ENCODE peak calls at places on chromosomes 13 and 19, in six cellular contexts. S is heart right ventricle; L is iPS DF 6.9; V is A549; M is endodermal cell; U is CD4-positive, alpha-beta memory T cell. H is an unnamed sample. For H3K4me1, the result is how much of the 10 kb centered on the place peaks cover.

GRCh38 chr19:8075158-8076086 is 22.9 kb downstream of the CCL25 start:
- DNase-seq in U (no peak), V (no peak), L (no peak), M (peak), S (no peak), H (no peak)

GRCh38 chr19:27758626-27759505 is 1454.1 kb downstream of the UQCRFS1 start:
- DNase-seq in U (no peak), L (no peak), V (no peak), S (no peak), M (no peak), H (no peak)

GRCh38 chr19:45641274-45642105 is 2.3 kb upstream of the EML2 start:
- DNase-seq in S (peak), M (peak), U (peak), V (peak), L (peak), H (peak)

GRCh38 chr19:46423194-46423593 is 5.5 kb downstream of the PNMA8C start:
- DNase-seq in U (no peak), V (no peak), L (no peak), M (no peak), S (no peak), H (no peak)

GRCh38 chr19:48424694-48425219 is 21.0 kb upstream of the GRWD1 start:
- DNase-seq in S (no peak), V (peak), L (no peak), U (no peak), M (peak), H (peak)

GRCh38 chr19:43997631-43998290 is 5.0 kb upstream of the ZNF230 start:
- DNase-seq in M (peak), L (no peak), U (no peak), S (no peak), V (no peak), H (no peak)

GRCh38 chr19:38862321-38863059 is 12.7 kb upstream of the HNRNPL start:
- DNase-seq in S (no peak), U (no peak), M (no peak), L (no peak), V (no peak), H (no peak)

GRCh38 chr13:109740121-109740520 is 46.3 kb downstream of the IRS2 start:
- DNase-seq in U (no peak), L (no peak), V (no peak), S (no peak), M (peak), H (peak)

GRCh38 chr13:27857271-27857670 is 62.5 kb upstream of the PDX1 start:
- DNase-seq in S (no peak), V (no peak), L (no peak), M (no peak), U (no peak), H (no peak)

GRCh38 chr19:4401482-4402170 is 814 bp upstream of the CHAF1A start:
- DNase-seq in U (no peak), S (no peak), L (no peak), V (no peak), M (no peak), H (no peak)
- H3K4me3 ChIP-seq in U (peak), S (peak), L (no peak), V (peak), M (peak), H (peak)

GRCh38 chr13:35855531-35856019 is 275.6 kb downstream of the DCLK1 start:
- DNase-seq in V (peak), U (no peak), M (peak), S (no peak), L (peak), H (peak)

GRCh38 chr13:35856721-35857346 is 274.3 kb downstream of the DCLK1 start:
- DNase-seq in L (no peak), V (no peak), U (no peak), M (no peak), S (no peak), H (no peak)

GRCh38 chr13:35858665-35859064 is 272.5 kb downstream of the DCLK1 start:
- DNase-seq in L (no peak), S (no peak), M (no peak), U (no peak), V (no peak), H (no peak)

GRCh38 chr13:35856084-35856483 is 275.1 kb downstream of the DCLK1 start:
- DNase-seq in V (no peak), M (peak), L (no peak), U (no peak), S (no peak), H (no peak)

DNA sequence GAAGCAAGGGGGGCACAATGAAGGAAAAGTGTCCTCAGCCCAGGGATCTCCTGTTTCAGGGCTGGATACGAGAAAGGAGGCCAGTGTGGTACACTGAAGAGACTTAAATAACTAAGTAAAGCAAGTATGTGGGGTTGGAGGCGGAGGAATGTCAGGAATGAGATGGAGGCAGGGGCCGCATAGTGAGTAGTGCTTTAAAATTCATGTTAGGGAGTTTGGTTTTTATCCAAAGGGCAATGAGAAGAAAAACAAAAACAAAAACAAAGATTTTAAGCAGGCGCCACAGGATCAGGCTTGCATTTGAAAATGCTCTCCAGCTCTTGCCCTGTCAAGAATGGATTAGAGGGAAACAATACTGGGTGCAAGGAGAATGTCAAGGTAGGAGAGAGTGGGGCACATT is 273.4 kb downstream of the DCLK1 start:
- DNase-seq in U (no peak), S (no peak), V (no peak), M (peak), L (peak), H (peak)
- H3K4me1 ChIP-seq in U (under half), S (under half), V (under half), M (under half), L (under half), H (under half)

GRCh38 chr19:32735936-32736335 is 16.4 kb downstream of the TDRD12 start:
- DNase-seq in V (no peak), S (no peak), L (no peak), U (no peak), M (no peak), H (no peak)
- H3K27ac ChIP-seq in V (no peak), S (no peak), L (no peak), U (no peak), M (no peak), H (no peak)

GRCh38 chr19:6402058-6402457 is 9.1 kb upstream of the GTF2F1 start:
- DNase-seq in L (no peak), M (no peak), U (no peak), V (no peak), S (no peak), H (no peak)
- H3K4me3 ChIP-seq in L (no peak), M (no peak), U (no peak), V (no peak), S (no peak), H (no peak)

GRCh38 chr13:23671367-23671766 is 101.2 kb downstream of the TNFRSF19 start:
- DNase-seq in M (no peak), S (no peak), V (no peak), L (no peak), U (no peak), H (no peak)

GRCh38 chr13:23670793-23671192 is 100.6 kb downstream of the TNFRSF19 start:
- DNase-seq in U (no peak), M (no peak), L (no peak), V (no peak), S (no peak), H (no peak)

GRCh38 chr13:23666576-23666975 is 96.4 kb downstream of the TNFRSF19 start:
- DNase-seq in L (no peak), M (no peak), V (no peak), U (no peak), S (no peak), H (no peak)

GRCh38 chr13:23667750-23668149 is 97.5 kb downstream of the TNFRSF19 start:
- DNase-seq in M (no peak), L (no peak), V (no peak), S (no peak), U (no peak), H (no peak)

DNA sequence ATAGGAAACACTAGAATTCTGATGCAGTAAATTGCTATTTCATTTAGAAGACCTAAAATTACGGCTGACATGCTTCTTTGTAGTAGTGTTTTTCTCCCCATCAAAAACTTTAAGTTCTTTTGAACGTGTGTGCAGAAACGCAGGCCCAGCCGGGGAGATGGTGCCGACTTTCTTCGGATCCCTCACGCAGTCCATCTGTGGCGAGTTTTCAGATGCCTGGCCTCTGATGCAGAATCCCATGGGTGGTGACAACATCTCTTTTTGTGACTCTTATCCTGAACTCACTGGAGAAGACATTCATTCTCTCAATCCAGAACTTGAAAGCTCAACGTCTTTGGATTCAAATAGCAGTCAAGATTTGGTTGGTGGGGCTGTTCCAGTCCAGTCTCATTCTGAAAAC is 98.3 kb downstream of the TNFRSF19 start:
- DNase-seq in S (no peak), V (no peak), U (no peak), M (no peak), L (no peak), H (no peak)
- H3K4me1 ChIP-seq in S (under half), V (under half), U (under half), M (under half), L (under half), H (under half)

DNA sequence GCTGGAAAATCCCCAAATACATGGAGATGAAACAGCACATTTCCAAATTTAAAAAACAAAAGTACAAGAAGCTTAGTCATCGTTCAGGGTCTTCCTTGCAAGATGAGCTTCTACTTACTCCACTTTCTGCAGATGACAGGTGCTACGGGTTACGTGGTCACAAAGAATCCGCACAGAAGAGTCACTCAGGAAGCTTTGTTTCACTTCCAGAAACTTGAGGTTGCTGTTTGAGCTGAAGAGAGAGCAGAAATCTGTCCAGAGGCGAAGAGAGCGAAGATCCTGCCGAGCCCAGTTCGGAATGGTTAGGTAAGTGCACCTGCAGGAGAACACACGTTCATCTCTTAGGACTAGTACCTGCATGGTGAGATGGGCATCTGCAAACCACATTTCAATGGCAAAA is 9.4 kb downstream of the NLRP7 start:
- DNase-seq in U (no peak), V (no peak), M (no peak), L (no peak), S (no peak), H (no peak)
- H3K27ac ChIP-seq in U (no peak), V (no peak), M (no peak), L (no peak), S (no peak), H (no peak)

GRCh38 chr13:43390582-43390981 is 367.2 kb downstream of the DNAJC15 start:
- DNase-seq in M (no peak), L (no peak), S (no peak), U (no peak), V (no peak), H (no peak)

GRCh38 chr13:43390101-43390500 is 366.7 kb downstream of the DNAJC15 start:
- DNase-seq in M (no peak), L (no peak), U (no peak), V (no peak), S (no peak), H (no peak)

GRCh38 chr13:43387880-43388279 is 364.5 kb downstream of the DNAJC15 start:
- DNase-seq in U (no peak), M (no peak), V (no peak), S (no peak), L (no peak), H (no peak)

GRCh38 chr13:43389573-43389972 is 366.2 kb downstream of the DNAJC15 start:
- DNase-seq in S (no peak), M (no peak), U (no peak), L (no peak), V (no peak), H (no peak)

DNA sequence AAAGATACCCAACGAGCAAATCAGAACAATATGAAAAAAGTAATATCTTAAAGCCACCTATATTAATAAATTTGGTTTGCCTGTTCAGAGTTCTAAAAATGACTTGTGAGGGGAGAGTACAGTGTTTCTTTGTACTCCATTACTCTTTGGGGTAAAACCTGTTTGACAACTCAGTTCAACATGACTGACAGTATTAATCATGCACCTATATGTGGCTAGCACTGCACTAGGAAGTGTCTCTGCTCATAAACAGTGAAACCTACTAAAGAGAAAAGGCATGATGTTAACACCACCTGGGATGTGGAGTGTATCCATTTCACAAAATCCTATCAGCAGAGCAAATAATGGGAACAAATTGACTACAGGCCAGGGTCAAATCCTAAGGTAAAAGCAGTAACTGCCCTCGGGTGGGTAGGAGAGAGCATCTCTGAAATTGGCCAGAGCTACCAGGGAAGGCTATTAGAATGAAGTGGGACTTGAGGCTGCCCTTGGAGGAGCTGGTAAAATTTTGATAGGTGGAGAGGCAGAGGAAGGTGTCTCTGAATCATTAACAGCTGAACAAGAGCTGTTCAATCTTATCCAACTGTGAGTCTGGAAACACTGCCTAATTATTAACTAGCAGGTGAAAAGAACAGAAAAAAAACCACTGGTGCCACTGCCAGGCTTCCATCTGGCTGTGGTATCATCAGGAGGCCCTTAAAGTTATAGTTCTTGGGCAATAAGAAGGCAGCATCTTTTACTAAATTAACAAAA is 365.1 kb downstream of the DNAJC15 start:
- DNase-seq in V (no peak), S (no peak), U (no peak), L (no peak), M (no peak), H (no peak)
- H3K4me3 ChIP-seq in V (no peak), S (no peak), U (no peak), L (no peak), M (no peak), H (no peak)

DNA sequence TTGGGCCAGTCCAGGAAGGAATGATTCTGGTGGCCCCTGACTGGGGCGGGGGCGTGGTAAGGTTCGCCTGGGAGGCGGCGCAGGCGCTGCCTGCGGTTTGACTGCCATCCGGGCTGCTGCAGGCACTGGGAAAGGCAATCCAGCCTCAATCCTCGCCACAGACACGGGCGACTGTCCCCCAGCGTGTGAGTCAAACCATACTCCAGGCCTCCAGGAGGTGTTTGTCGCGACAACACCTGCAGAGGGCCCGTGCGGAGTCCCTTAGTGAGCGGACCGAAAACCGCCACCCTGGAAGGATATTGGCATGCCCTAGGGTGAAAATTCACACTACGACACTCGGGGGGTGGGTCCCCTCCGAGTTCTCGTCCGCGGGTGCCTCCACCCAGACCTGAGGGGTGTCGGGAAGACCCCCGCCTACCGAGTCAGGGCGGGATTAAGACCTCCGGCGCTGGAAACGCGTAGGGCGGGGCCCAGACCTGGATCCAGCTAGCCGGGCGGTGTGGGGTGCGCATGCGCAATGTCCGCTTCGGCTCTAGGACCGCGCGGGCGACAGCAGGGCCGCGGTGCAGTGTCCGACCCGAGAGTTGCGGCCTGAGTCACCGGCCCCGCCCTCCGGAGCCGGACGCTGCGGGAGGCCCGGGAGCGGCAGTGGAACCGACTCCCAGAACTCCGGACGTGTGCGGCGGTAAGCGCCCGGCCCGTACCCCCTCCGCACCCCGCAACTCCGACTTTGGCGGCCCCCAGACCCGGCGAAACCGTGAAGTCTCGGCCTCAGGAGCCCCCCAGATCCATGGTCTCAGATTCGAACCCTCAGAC is at the start of gene CAPNS1:
- DNase-seq in S (peak), M (peak), V (peak), L (peak), U (peak), H (peak)
- H3K4me1 ChIP-seq in S (under half), M (under half), V (under half), L (under half), U (under half), H (under half)

DNA sequence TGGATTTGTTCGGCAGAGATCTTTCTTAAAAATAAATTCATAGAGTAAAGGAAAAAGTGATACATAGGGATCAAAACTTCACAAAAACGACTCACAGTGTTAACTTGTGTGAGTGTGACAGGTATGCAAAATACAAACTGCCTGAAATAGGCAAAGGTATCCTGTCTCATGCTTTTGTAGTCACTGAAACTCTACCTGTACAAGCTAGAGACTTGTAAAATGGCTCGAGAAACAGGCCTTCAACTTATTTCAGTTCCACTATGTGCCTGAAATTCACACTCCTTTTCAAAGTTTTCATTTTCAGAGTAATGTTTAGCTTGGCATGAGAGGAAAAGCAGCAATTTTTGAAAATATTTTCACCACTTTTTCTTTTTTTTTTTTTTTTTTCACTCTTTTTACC is 290.4 kb downstream of the DIAPH3 start:
- DNase-seq in L (no peak), S (no peak), U (no peak), M (no peak), V (no peak), H (no peak)
- H3K27ac ChIP-seq in L (no peak), S (no peak), U (no peak), M (no peak), V (no peak), H (no peak)

GRCh38 chr19:10467104-10467706 is 36.0 kb downstream of the KEAP1 start:
- DNase-seq in V (no peak), L (no peak), U (no peak), S (no peak), M (no peak), H (no peak)

GRCh38 chr19:10460714-10461046 is 40.3 kb downstream of the PDE4A start:
- DNase-seq in M (no peak), V (no peak), U (no peak), S (no peak), L (no peak), H (no peak)

GRCh38 chr19:10464456-10464855 is 38.7 kb downstream of the KEAP1 start:
- DNase-seq in S (no peak), V (no peak), U (no peak), L (no peak), M (no peak), H (peak)

GRCh38 chr19:10462557-10462956 is 40.6 kb downstream of the KEAP1 start:
- DNase-seq in S (no peak), U (no peak), L (no peak), V (no peak), M (no peak), H (no peak)

DNA sequence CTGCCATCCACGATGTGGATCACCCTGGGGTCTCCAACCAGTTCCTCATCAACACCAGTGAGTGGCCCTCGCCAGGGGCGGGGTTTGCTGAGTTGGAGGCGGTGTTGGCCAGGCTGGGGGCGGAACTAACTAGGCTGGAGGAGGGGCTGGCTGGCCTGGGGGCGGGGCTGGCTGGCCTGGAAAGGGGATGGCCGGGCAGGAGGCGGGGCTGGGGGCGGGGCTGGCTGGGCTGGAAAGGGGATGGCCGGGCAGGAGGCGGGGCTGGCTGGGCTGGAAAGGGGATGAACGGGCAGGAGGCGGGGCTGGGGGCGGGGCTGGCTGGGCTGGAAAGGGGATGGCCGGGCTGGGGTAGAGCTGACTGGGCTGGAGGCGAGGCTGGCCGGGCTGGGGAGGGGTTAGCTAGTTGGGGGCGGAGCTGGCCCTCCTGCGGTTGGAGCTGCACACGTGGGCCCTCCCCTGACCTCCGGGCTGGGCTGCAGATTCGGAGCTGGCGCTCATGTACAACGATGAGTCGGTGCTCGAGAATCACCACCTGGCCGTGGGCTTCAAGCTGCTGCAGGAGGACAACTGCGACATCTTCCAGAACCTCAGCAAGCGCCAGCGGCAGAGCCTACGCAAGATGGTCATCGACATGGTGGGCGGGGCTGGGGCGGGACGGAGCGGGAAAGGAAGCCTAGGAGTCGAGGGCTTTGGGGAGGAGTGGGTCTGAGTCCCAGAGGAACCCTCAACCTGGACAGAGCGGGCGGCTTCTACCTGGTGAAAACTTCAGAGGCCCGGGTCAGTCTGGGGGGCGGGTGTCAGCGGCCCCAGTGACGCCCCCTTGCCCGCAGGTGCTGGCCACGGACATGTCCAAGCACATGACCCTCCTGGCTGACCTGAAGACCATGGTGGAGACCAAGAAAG is 41.0 kb downstream of the PDE4A start:
- DNase-seq in U (peak), S (peak), M (peak), V (peak), L (peak), H (peak)
- H3K4me3 ChIP-seq in U (peak), S (peak), M (peak), V (no peak), L (peak), H (no peak)